ENCODE peak calls at places on chromosomes 1 and 21, in eight cellular contexts. One of them, this sample, is unnamed.

GRCh38 chr21:17391811-17392340 is 121.0 kb upstream of the CXADR start:
- DNase-seq in heart left ventricle: no peak
- DNase-seq in pancreas: no peak
- DNase-seq in AG04450: no peak
- DNase-seq in mesendoderm: no peak
- DNase-seq in Peyer's patch: no peak
- DNase-seq in substantia nigra: no peak
- DNase-seq in CD4-positive, alpha-beta T cell: no peak
- DNase-seq in this sample: no peak

GRCh38 chr21:36854391-36854790 is 112.1 kb downstream of the HLCS start:
- DNase-seq in heart left ventricle: peak
- DNase-seq in pancreas: no peak
- DNase-seq in AG04450: no peak
- DNase-seq in mesendoderm: peak
- DNase-seq in Peyer's patch: no peak
- DNase-seq in substantia nigra: peak
- DNase-seq in CD4-positive, alpha-beta T cell: no peak
- DNase-seq in this sample: peak

GRCh38 chr1:180210008-180210555 is 20.0 kb upstream of the LHX4 start:
- DNase-seq in heart left ventricle: no peak
- DNase-seq in pancreas: no peak
- DNase-seq in AG04450: no peak
- DNase-seq in mesendoderm: no peak
- DNase-seq in Peyer's patch: no peak
- DNase-seq in substantia nigra: no peak
- DNase-seq in CD4-positive, alpha-beta T cell: no peak
- DNase-seq in this sample: no peak

GRCh38 chr1:95679262-95679661 is 445.3 kb downstream of the RWDD3 start:
- DNase-seq in heart left ventricle: no peak
- DNase-seq in pancreas: no peak
- DNase-seq in AG04450: no peak
- DNase-seq in mesendoderm: peak
- DNase-seq in Peyer's patch: no peak
- DNase-seq in substantia nigra: no peak
- DNase-seq in CD4-positive, alpha-beta T cell: no peak
- DNase-seq in this sample: no peak

GRCh38 chr1:152252157-152252556 is 28.2 kb upstream of the HRNR start:
- DNase-seq in heart left ventricle: no peak
- DNase-seq in pancreas: no peak
- DNase-seq in AG04450: no peak
- DNase-seq in mesendoderm: no peak
- DNase-seq in Peyer's patch: no peak
- DNase-seq in substantia nigra: no peak
- DNase-seq in CD4-positive, alpha-beta T cell: no peak
- DNase-seq in this sample: no peak

GRCh38 chr1:98704474-98704873 is 43.0 kb downstream of the SNX7 start:
- DNase-seq in heart left ventricle: no peak
- DNase-seq in pancreas: no peak
- DNase-seq in AG04450: no peak
- DNase-seq in mesendoderm: peak
- DNase-seq in Peyer's patch: no peak
- DNase-seq in substantia nigra: peak
- DNase-seq in CD4-positive, alpha-beta T cell: no peak
- DNase-seq in this sample: no peak

GRCh38 chr1:67407498-67407897 is 22.7 kb downstream of the SERBP1 start:
- DNase-seq in heart left ventricle: no peak
- DNase-seq in pancreas: no peak
- DNase-seq in AG04450: peak
- DNase-seq in mesendoderm: no peak
- DNase-seq in Peyer's patch: no peak
- DNase-seq in substantia nigra: no peak
- DNase-seq in CD4-positive, alpha-beta T cell: no peak
- DNase-seq in this sample: no peak

GRCh38 chr21:40706806-40707205 is 140.2 kb downstream of the DSCAM start:
- DNase-seq in heart left ventricle: no peak
- DNase-seq in pancreas: no peak
- DNase-seq in AG04450: no peak
- DNase-seq in mesendoderm: no peak
- DNase-seq in Peyer's patch: no peak
- DNase-seq in substantia nigra: no peak
- DNase-seq in CD4-positive, alpha-beta T cell: no peak
- DNase-seq in this sample: no peak

GRCh38 chr1:54572236-54572850 is 24.3 kb downstream of the ACOT11 start:
- DNase-seq in heart left ventricle: no peak
- DNase-seq in pancreas: no peak
- DNase-seq in AG04450: no peak
- DNase-seq in mesendoderm: peak
- DNase-seq in Peyer's patch: no peak
- DNase-seq in substantia nigra: no peak
- DNase-seq in CD4-positive, alpha-beta T cell: no peak
- DNase-seq in this sample: no peak

GRCh38 chr21:45954271-45954670 is 27.3 kb upstream of the COL6A1 start:
- DNase-seq in heart left ventricle: no peak
- DNase-seq in pancreas: no peak
- DNase-seq in AG04450: no peak
- DNase-seq in mesendoderm: peak
- DNase-seq in Peyer's patch: no peak
- DNase-seq in substantia nigra: no peak
- DNase-seq in CD4-positive, alpha-beta T cell: no peak
- DNase-seq in this sample: no peak

GRCh38 chr1:15242766-15243165 is 4.3 kb upstream of the FHAD1 start:
- DNase-seq in heart left ventricle: no peak
- DNase-seq in pancreas: no peak
- DNase-seq in AG04450: no peak
- DNase-seq in mesendoderm: no peak
- DNase-seq in Peyer's patch: no peak
- DNase-seq in substantia nigra: no peak
- DNase-seq in CD4-positive, alpha-beta T cell: no peak
- DNase-seq in this sample: no peak

GRCh38 chr1:245285168-245285567 is 130.4 kb downstream of the KIF26B start:
- DNase-seq in heart left ventricle: no peak
- DNase-seq in pancreas: no peak
- DNase-seq in AG04450: no peak
- DNase-seq in mesendoderm: peak
- DNase-seq in Peyer's patch: no peak
- DNase-seq in substantia nigra: no peak
- DNase-seq in CD4-positive, alpha-beta T cell: no peak
- DNase-seq in this sample: no peak

GRCh38 chr1:89484097-89485038 is 40.3 kb upstream of the LRRC8B start:
- DNase-seq in heart left ventricle: no peak
- DNase-seq in pancreas: no peak
- DNase-seq in AG04450: no peak
- DNase-seq in mesendoderm: no peak
- DNase-seq in Peyer's patch: no peak
- DNase-seq in substantia nigra: no peak
- DNase-seq in CD4-positive, alpha-beta T cell: no peak
- DNase-seq in this sample: no peak

GRCh38 chr1:248821101-248821500 is 4.6 kb downstream of the SH3BP5L start:
- DNase-seq in heart left ventricle: no peak
- DNase-seq in pancreas: no peak
- DNase-seq in AG04450: no peak
- DNase-seq in mesendoderm: peak
- DNase-seq in Peyer's patch: peak
- DNase-seq in substantia nigra: no peak
- DNase-seq in CD4-positive, alpha-beta T cell: no peak
- DNase-seq in this sample: peak

GRCh38 chr1:61284933-61285332 is 202.6 kb downstream of the NFIA start:
- DNase-seq in heart left ventricle: no peak
- DNase-seq in pancreas: no peak
- DNase-seq in AG04450: no peak
- DNase-seq in mesendoderm: no peak
- DNase-seq in Peyer's patch: no peak
- DNase-seq in substantia nigra: no peak
- DNase-seq in CD4-positive, alpha-beta T cell: no peak
- DNase-seq in this sample: no peak
- H3K27ac ChIP-seq in heart left ventricle: no peak
- H3K27ac ChIP-seq in pancreas: no peak
- H3K27ac ChIP-seq in AG04450: no peak
- H3K27ac ChIP-seq in mesendoderm: no peak
- H3K27ac ChIP-seq in Peyer's patch: no peak
- H3K27ac ChIP-seq in substantia nigra: no peak
- H3K27ac ChIP-seq in CD4-positive, alpha-beta T cell: no peak
- H3K27ac ChIP-seq in this sample: no peak

GRCh38 chr1:200666309-200666708 is 3.4 kb downstream of the DDX59 start:
- DNase-seq in heart left ventricle: no peak
- DNase-seq in pancreas: no peak
- DNase-seq in AG04450: no peak
- DNase-seq in mesendoderm: peak
- DNase-seq in Peyer's patch: no peak
- DNase-seq in substantia nigra: no peak
- DNase-seq in CD4-positive, alpha-beta T cell: no peak
- DNase-seq in this sample: no peak
- H3K27ac ChIP-seq in heart left ventricle: no peak
- H3K27ac ChIP-seq in pancreas: no peak
- H3K27ac ChIP-seq in AG04450: no peak
- H3K27ac ChIP-seq in mesendoderm: no peak
- H3K27ac ChIP-seq in Peyer's patch: no peak
- H3K27ac ChIP-seq in substantia nigra: no peak
- H3K27ac ChIP-seq in CD4-positive, alpha-beta T cell: no peak
- H3K27ac ChIP-seq in this sample: no peak

DNA sequence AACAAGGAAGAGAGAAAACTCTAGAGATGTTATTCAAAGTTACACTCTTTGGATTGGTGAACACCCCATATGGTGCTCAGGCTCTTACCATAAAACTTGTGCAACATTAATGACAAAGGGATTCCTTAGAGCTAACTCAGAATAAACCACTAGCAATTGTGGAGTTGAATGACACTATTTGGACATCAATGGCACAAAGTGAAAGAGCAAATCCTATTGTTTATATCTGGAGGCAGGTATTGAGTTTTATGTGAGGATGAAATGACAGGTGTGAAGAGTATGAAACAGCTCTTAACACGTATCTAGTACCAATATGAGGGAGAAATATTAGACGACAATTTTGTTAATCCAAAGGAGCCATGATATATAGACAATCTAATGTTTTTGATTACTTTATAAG is 584.9 kb upstream of the PBX1 start:
- DNase-seq in heart left ventricle: no peak
- DNase-seq in pancreas: no peak
- DNase-seq in AG04450: no peak
- DNase-seq in mesendoderm: no peak
- DNase-seq in Peyer's patch: no peak
- DNase-seq in substantia nigra: no peak
- DNase-seq in CD4-positive, alpha-beta T cell: no peak
- DNase-seq in this sample: no peak
- H3K27ac ChIP-seq in heart left ventricle: no peak
- H3K27ac ChIP-seq in pancreas: no peak
- H3K27ac ChIP-seq in AG04450: no peak
- H3K27ac ChIP-seq in mesendoderm: no peak
- H3K27ac ChIP-seq in Peyer's patch: no peak
- H3K27ac ChIP-seq in substantia nigra: no peak
- H3K27ac ChIP-seq in CD4-positive, alpha-beta T cell: no peak
- H3K27ac ChIP-seq in this sample: no peak

GRCh38 chr1:6001992-6002576 is 9.9 kb upstream of the NPHP4 start:
- DNase-seq in heart left ventricle: peak
- DNase-seq in pancreas: peak
- DNase-seq in AG04450: no peak
- DNase-seq in mesendoderm: no peak
- DNase-seq in Peyer's patch: peak
- DNase-seq in substantia nigra: no peak
- DNase-seq in CD4-positive, alpha-beta T cell: no peak
- DNase-seq in this sample: peak
- H3K27ac ChIP-seq in heart left ventricle: peak
- H3K27ac ChIP-seq in pancreas: no peak
- H3K27ac ChIP-seq in AG04450: no peak
- H3K27ac ChIP-seq in mesendoderm: no peak
- H3K27ac ChIP-seq in Peyer's patch: no peak
- H3K27ac ChIP-seq in substantia nigra: no peak
- H3K27ac ChIP-seq in CD4-positive, alpha-beta T cell: no peak
- H3K27ac ChIP-seq in this sample: no peak

GRCh38 chr1:16468558-16468957 is 28.0 kb downstream of the NECAP2 start:
- DNase-seq in heart left ventricle: no peak
- DNase-seq in pancreas: no peak
- DNase-seq in AG04450: no peak
- DNase-seq in mesendoderm: no peak
- DNase-seq in Peyer's patch: no peak
- DNase-seq in substantia nigra: no peak
- DNase-seq in CD4-positive, alpha-beta T cell: no peak
- DNase-seq in this sample: no peak
- H3K27ac ChIP-seq in heart left ventricle: no peak
- H3K27ac ChIP-seq in pancreas: no peak
- H3K27ac ChIP-seq in AG04450: no peak
- H3K27ac ChIP-seq in mesendoderm: no peak
- H3K27ac ChIP-seq in Peyer's patch: no peak
- H3K27ac ChIP-seq in substantia nigra: no peak
- H3K27ac ChIP-seq in CD4-positive, alpha-beta T cell: no peak
- H3K27ac ChIP-seq in this sample: no peak

DNA sequence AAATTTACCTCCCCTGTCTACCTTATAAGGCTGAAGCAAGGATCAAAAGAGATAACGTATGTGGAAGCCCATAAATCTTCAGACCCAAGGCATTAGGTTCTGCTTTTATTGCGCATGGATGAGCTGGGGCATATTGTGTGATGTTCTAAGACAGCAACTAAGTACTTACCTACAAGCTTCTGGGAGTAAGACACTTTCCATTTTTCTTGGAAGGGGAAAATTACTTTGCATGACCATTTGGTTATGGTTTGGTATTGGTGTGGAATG is 21.1 kb downstream of the LMOD1 start:
- DNase-seq in heart left ventricle: no peak
- DNase-seq in pancreas: no peak
- DNase-seq in AG04450: no peak
- DNase-seq in mesendoderm: no peak
- DNase-seq in Peyer's patch: no peak
- DNase-seq in substantia nigra: no peak
- DNase-seq in CD4-positive, alpha-beta T cell: no peak
- DNase-seq in this sample: no peak
- H3K27ac ChIP-seq in heart left ventricle: no peak
- H3K27ac ChIP-seq in pancreas: no peak
- H3K27ac ChIP-seq in AG04450: no peak
- H3K27ac ChIP-seq in mesendoderm: no peak
- H3K27ac ChIP-seq in Peyer's patch: no peak
- H3K27ac ChIP-seq in substantia nigra: no peak
- H3K27ac ChIP-seq in CD4-positive, alpha-beta T cell: no peak
- H3K27ac ChIP-seq in this sample: no peak

GRCh38 chr1:208538587-208538986 is 294.4 kb upstream of the PLXNA2 start:
- DNase-seq in heart left ventricle: no peak
- DNase-seq in pancreas: no peak
- DNase-seq in AG04450: no peak
- DNase-seq in mesendoderm: no peak
- DNase-seq in Peyer's patch: no peak
- DNase-seq in substantia nigra: no peak
- DNase-seq in CD4-positive, alpha-beta T cell: no peak
- DNase-seq in this sample: no peak
- H3K27ac ChIP-seq in heart left ventricle: no peak
- H3K27ac ChIP-seq in pancreas: no peak
- H3K27ac ChIP-seq in AG04450: no peak
- H3K27ac ChIP-seq in mesendoderm: no peak
- H3K27ac ChIP-seq in Peyer's patch: no peak
- H3K27ac ChIP-seq in substantia nigra: no peak
- H3K27ac ChIP-seq in CD4-positive, alpha-beta T cell: no peak
- H3K27ac ChIP-seq in this sample: no peak